ENCODE peak calls at places on chromosome 12, in four cellular contexts. One of them, this sample, is unnamed. For H3K9me3 and H3K4me1, the result is how much of the 10 kb centered on the place peaks cover.

GRCh38 chr12:88594780-88595179 is 14.5 kb upstream of the KITLG start:
- DNase-seq in ovary: no peak
- DNase-seq in GM23248: no peak
- DNase-seq in sigmoid colon: no peak
- DNase-seq in this sample: no peak

GRCh38 chr12:576613-577110 is 86.6 kb downstream of the NINJ2 start:
- DNase-seq in GM23248: no peak
- DNase-seq in sigmoid colon: peak
- DNase-seq in ovary: no peak
- DNase-seq in this sample: no peak

GRCh38 chr12:125861299-125862281 is 796.4 kb downstream of the AACS start:
- DNase-seq in sigmoid colon: peak
- DNase-seq in ovary: peak
- DNase-seq in GM23248: no peak
- DNase-seq in this sample: no peak

GRCh38 chr12:54987611-54988231 is 3.2 kb upstream of the TESPA1 start:
- DNase-seq in ovary: no peak
- DNase-seq in sigmoid colon: no peak
- DNase-seq in GM23248: no peak
- DNase-seq in this sample: no peak

GRCh38 chr12:7042847-7043246 is 17.7 kb upstream of the C1S start:
- DNase-seq in GM23248: peak
- DNase-seq in ovary: no peak
- DNase-seq in sigmoid colon: no peak
- DNase-seq in this sample: no peak

GRCh38 chr12:131098178-131098981 is 144.7 kb downstream of the ADGRD1 start:
- DNase-seq in ovary: peak
- DNase-seq in GM23248: no peak
- DNase-seq in sigmoid colon: peak
- DNase-seq in this sample: no peak

GRCh38 chr12:67539946-67540345 is 108.6 kb upstream of the DYRK2 start:
- DNase-seq in GM23248: peak
- DNase-seq in ovary: no peak
- DNase-seq in sigmoid colon: no peak
- DNase-seq in this sample: no peak

GRCh38 chr12:21828779-21829178 is 54.3 kb upstream of the KCNJ8 start:
- DNase-seq in GM23248: peak
- DNase-seq in sigmoid colon: peak
- DNase-seq in ovary: peak
- DNase-seq in this sample: no peak

GRCh38 chr12:24034160-24034559 is 84.7 kb upstream of the SOX5 start:
- DNase-seq in GM23248: no peak
- DNase-seq in sigmoid colon: no peak
- DNase-seq in ovary: no peak
- DNase-seq in this sample: no peak

GRCh38 chr12:89183985-89184435 is 168.3 kb downstream of the DUSP6 start:
- DNase-seq in sigmoid colon: peak
- DNase-seq in ovary: no peak
- DNase-seq in GM23248: peak
- DNase-seq in this sample: no peak

GRCh38 chr12:49342914-49343731 is 3.6 kb upstream of the DNAJC22 start:
- DNase-seq in sigmoid colon: peak
- DNase-seq in GM23248: peak
- DNase-seq in ovary: no peak
- DNase-seq in this sample: no peak

GRCh38 chr12:76450690-76451089 is 102.5 kb upstream of the BBS10 start:
- DNase-seq in ovary: no peak
- DNase-seq in GM23248: peak
- DNase-seq in sigmoid colon: no peak
- DNase-seq in this sample: no peak

GRCh38 chr12:132955094-132955932 is 793 bp downstream of the ZNF605 start:
- DNase-seq in GM23248: peak
- DNase-seq in sigmoid colon: peak
- DNase-seq in ovary: peak
- DNase-seq in this sample: no peak

GRCh38 chr12:20188930-20189653 is 179.2 kb upstream of the PDE3A start:
- DNase-seq in GM23248: no peak
- DNase-seq in sigmoid colon: no peak
- DNase-seq in ovary: no peak
- DNase-seq in this sample: no peak

GRCh38 chr12:53053223-53054111 is 3.6 kb downstream of the TNS2 start:
- DNase-seq in sigmoid colon: peak
- DNase-seq in GM23248: peak
- DNase-seq in ovary: peak
- DNase-seq in this sample: peak

GRCh38 chr12:32568241-32568640 is 110.9 kb upstream of the DNM1L start:
- DNase-seq in sigmoid colon: no peak
- DNase-seq in GM23248: peak
- DNase-seq in ovary: no peak
- DNase-seq in this sample: no peak

GRCh38 chr12:79897617-79898016 is 37.3 kb downstream of the PPP1R12A start:
- DNase-seq in ovary: no peak
- DNase-seq in GM23248: peak
- DNase-seq in sigmoid colon: no peak
- DNase-seq in this sample: no peak

GRCh38 chr12:95986635-95987535 is 9.3 kb downstream of the HAL start:
- DNase-seq in ovary: no peak
- DNase-seq in sigmoid colon: no peak
- DNase-seq in GM23248: no peak
- DNase-seq in this sample: no peak

DNA sequence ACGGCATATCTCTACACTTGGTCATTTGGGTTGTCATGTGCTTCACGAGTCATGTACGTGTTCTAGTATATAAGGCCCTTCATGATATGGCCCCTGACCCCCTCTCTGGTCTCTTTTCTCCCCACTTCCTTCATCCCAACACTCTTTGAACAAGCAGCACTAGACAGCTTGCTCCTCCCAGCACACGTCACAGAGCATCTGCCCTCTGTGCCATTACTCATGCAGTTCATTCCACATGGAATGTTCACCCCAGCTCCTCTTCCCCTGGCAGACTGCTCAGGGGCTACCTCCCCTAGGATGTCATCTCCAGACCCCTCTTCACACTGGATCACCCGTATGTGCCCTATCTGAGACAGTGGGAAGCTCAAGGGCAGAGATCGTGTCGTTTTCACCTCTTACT is 14.1 kb upstream of the LRP1-AS start:
- DNase-seq in ovary: no peak
- DNase-seq in GM23248: peak
- DNase-seq in sigmoid colon: no peak
- DNase-seq in this sample: no peak
- H3K4me3 ChIP-seq in ovary: no peak
- H3K4me3 ChIP-seq in GM23248: no peak
- H3K4me3 ChIP-seq in sigmoid colon: no peak
- H3K4me3 ChIP-seq in this sample: no peak

DNA sequence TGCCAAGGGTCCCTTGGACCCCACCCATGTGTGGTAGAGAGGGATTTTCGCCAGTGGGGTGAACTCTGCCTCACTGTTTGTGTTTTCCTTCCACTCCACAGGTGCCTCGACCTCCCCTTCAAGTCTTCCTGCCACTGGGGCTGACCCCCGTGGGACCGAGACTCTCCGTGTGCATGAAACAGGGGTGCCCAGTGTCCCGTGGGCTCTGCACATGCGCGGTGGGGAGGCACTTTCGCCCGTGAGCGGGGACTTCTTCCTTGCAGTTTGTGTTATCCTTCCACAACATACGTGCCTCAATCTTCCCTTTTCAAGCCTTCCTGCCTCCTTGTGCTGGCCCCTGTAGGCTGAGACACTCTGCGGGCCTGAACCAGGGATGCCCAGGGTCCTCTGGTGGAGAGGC is 362.4 kb downstream of the ALG10 start:
- DNase-seq in ovary: no peak
- DNase-seq in sigmoid colon: no peak
- DNase-seq in GM23248: no peak
- DNase-seq in this sample: no peak
- H3K9me3 ChIP-seq in ovary: under half
- H3K9me3 ChIP-seq in sigmoid colon: under half
- H3K9me3 ChIP-seq in GM23248: under half
- H3K9me3 ChIP-seq in this sample: half or more

DNA sequence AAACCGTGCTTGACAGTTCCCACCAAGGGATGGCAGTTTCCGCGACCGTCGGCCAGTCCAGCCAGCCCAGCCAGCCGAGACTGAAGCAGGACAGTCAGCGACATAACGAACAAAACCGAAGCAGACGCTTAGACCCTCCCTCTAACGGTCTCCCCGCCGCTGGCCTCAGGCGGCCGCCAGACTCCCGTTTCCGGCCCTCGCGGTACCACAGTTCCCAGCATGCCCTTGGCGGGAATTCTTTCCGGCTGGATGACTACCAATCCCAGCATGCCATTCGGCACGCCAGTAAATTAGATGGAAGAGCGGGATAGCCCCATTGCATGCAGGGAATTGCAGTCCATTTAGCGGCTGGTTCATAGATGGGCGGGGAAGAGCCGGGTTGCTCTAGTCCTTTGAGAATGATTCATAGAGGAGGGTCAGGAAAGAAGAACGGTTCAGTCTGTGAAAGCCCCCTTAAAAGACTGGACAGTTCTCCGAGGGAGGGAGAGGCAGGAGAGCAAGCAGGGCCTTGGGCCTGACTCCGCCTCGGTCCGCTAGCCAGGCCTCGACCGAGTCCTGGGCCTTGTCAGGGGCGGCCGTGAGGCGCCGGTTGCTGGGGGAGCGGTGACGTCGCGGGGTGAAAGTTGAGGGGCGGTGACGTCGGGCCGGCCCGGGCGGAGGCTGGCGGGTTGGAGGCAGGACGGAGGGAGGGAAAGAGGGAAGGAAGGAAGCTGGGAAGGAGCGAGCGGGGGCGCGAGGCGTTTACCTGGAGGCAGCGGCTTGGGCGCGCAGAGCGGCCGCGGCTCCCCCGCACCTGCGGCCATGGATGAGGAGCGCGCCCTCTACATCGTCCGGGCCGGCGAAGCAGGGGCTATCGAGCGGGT is at the start of gene RIC8B:
- DNase-seq in GM23248: peak
- DNase-seq in ovary: peak
- DNase-seq in sigmoid colon: peak
- DNase-seq in this sample: peak
- H3K4me1 ChIP-seq in GM23248: under half
- H3K4me1 ChIP-seq in ovary: under half
- H3K4me1 ChIP-seq in sigmoid colon: under half
- H3K4me1 ChIP-seq in this sample: under half

DNA sequence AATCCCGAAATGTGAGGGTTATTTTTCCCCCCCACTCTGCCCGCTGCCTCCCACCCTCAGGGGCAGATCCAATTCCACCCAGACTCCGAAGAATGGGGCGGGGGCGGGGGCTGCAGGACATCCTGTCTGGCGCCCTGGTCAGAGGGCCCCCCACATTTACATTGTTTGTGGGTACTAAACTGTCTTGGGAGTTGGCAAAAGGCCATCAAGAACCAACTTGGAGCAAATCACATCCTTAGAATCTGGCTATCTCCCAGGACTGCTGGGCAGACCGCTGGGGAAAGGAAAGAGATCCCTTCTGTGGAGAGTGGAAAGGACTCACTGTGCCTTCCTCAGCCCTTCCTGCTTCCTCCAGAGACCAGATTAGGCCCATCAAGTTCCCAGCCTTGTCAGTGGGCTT is 2.4 kb downstream of the EMP1 start:
- DNase-seq in ovary: no peak
- DNase-seq in GM23248: peak
- DNase-seq in sigmoid colon: no peak
- DNase-seq in this sample: no peak
- H3K4me3 ChIP-seq in ovary: peak
- H3K4me3 ChIP-seq in GM23248: peak
- H3K4me3 ChIP-seq in sigmoid colon: peak
- H3K4me3 ChIP-seq in this sample: no peak

GRCh38 chr12:61694214-61694613 is 566.0 kb upstream of the USP15 start:
- DNase-seq in sigmoid colon: no peak
- DNase-seq in ovary: no peak
- DNase-seq in GM23248: no peak
- DNase-seq in this sample: no peak
- H3K9me3 ChIP-seq in sigmoid colon: under half
- H3K9me3 ChIP-seq in ovary: under half
- H3K9me3 ChIP-seq in GM23248: under half
- H3K9me3 ChIP-seq in this sample: under half

GRCh38 chr12:123233505-123234299 is 466 bp downstream of the MTRFR start:
- DNase-seq in GM23248: peak
- DNase-seq in ovary: peak
- DNase-seq in sigmoid colon: no peak
- DNase-seq in this sample: no peak

GRCh38 chr12:123242083-123242904 is 9.1 kb downstream of the MTRFR start:
- DNase-seq in GM23248: no peak
- DNase-seq in sigmoid colon: no peak
- DNase-seq in ovary: no peak
- DNase-seq in this sample: peak

GRCh38 chr12:123238961-123239360 is 5.7 kb downstream of the MTRFR start:
- DNase-seq in GM23248: no peak
- DNase-seq in sigmoid colon: no peak
- DNase-seq in ovary: no peak
- DNase-seq in this sample: no peak

GRCh38 chr12:123238330-123238682 is 5.1 kb downstream of the MTRFR start:
- DNase-seq in ovary: no peak
- DNase-seq in GM23248: no peak
- DNase-seq in sigmoid colon: no peak
- DNase-seq in this sample: no peak

DNA sequence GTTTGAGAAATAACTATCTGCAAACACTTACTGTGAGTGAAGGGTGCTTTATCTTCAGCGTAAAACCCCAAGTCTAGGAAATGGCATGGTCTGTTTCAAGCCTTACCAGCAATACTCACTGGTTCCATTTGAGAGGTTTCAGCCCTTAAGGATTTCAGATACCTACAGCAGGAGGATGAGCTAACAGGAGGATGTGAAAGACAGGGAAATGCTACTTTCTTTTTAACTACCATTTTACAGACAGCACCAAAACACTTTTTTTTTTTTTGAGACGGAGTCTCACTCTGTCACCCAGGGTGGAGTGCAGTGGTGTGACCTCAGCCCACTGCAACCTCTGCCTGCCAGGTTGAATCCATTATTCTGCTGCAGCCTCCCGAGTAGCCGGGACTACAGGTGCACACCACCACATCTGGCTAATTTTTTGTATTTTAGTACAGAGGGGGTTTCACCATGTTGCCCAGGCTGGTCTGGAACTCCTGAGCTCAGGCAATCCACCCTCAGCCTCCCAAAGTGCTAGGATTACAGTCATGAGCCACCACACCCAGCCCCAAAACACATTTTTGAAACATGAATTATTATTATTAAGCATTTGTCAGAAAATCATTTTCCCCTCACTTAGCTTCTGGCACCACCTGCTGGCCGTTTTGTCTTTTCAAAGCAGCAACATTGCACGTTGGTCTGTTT is 4.6 kb downstream of the MTRFR start:
- DNase-seq in GM23248: peak
- DNase-seq in sigmoid colon: peak
- DNase-seq in ovary: peak
- DNase-seq in this sample: peak
- H3K4me1 ChIP-seq in GM23248: under half
- H3K4me1 ChIP-seq in sigmoid colon: half or more
- H3K4me1 ChIP-seq in ovary: under half
- H3K4me1 ChIP-seq in this sample: under half

DNA sequence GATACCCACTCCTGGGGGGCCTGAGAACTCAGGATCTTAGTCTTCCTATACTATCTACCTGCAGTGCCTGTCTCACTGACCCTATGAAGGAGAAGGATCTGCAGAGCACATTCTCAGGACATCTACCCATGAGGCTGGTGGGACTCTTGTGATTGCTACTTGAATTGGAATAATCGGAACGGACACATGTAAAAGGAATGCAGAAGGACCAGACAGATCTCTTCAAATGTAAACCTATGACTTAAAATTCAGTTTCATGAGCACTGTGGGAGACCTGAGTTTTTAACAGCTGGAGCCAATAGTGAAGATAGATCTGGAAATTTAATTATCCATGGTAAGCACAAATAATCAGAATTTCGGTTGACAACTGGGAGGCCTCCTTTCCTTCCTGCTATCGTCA is 35.2 kb upstream of the CPSF6 start:
- DNase-seq in GM23248: no peak
- DNase-seq in sigmoid colon: no peak
- DNase-seq in ovary: no peak
- DNase-seq in this sample: no peak
- H3K4me3 ChIP-seq in GM23248: no peak
- H3K4me3 ChIP-seq in sigmoid colon: no peak
- H3K4me3 ChIP-seq in ovary: no peak
- H3K4me3 ChIP-seq in this sample: no peak

This sample was measured in naive thymus-derived CD4-positive, alpha-beta T cell.